ENCODE peak calls at places on chromosomes 11 and 22, in seven cellular contexts. Z, Q, I, X, S, D and K are unnamed samples.

GRCh38 chr11:75077316-75077715 is 19.4 kb downstream of the OR2AT4 start:
- DNase-seq in Q (no peak), X (no peak), I (peak), S (no peak), Z (no peak), D (no peak), K (no peak)

GRCh38 chr11:96235725-96236124 is 107.3 kb downstream of the MAML2 start:
- DNase-seq in D (no peak), Q (no peak), S (no peak), I (no peak), X (no peak), Z (no peak), K (peak)

GRCh38 chr11:70068950-70069349 is 9.2 kb upstream of the ANO1 start:
- DNase-seq in I (no peak), D (no peak), X (no peak), S (no peak), Z (no peak), Q (no peak), K (no peak)

GRCh38 chr11:79312591-79313267 is 128.1 kb downstream of the TENM4 start:
- DNase-seq in D (no peak), I (no peak), Q (no peak), Z (no peak), S (no peak), X (no peak), K (no peak)

GRCh38 chr11:33613404-33613803 is 87.2 kb downstream of the C11orf91 start:
- DNase-seq in Q (no peak), X (no peak), S (no peak), D (no peak), Z (no peak), I (no peak), K (no peak)

GRCh38 chr11:116336540-116336939 is 436.2 kb downstream of the BUD13 start:
- DNase-seq in Z (no peak), S (no peak), D (no peak), I (no peak), Q (no peak), X (no peak), K (no peak)

GRCh38 chr11:82906236-82906635 is 4.7 kb downstream of the DDIAS start:
- DNase-seq in I (peak), D (peak), X (peak), Q (no peak), Z (no peak), S (peak), K (peak)

GRCh38 chr11:62431171-62431895 is 12.5 kb downstream of the SCGB1A1 start:
- DNase-seq in S (no peak), Z (no peak), Q (no peak), X (peak), I (no peak), D (peak), K (no peak)

GRCh38 chr11:35911616-35912165 is 32.2 kb upstream of the LDLRAD3 start:
- DNase-seq in S (no peak), I (no peak), X (no peak), Q (no peak), Z (no peak), D (no peak), K (no peak)

GRCh38 chr11:11022126-11022730 is 164.4 kb upstream of the ZBED5 start:
- DNase-seq in Q (no peak), I (no peak), D (no peak), Z (no peak), S (no peak), X (no peak), K (peak)

GRCh38 chr11:83042966-83043711 is 28.6 kb downstream of the RAB30 start:
- DNase-seq in Q (no peak), D (peak), I (peak), Z (no peak), S (no peak), X (peak), K (no peak)

GRCh38 chr11:36354221-36355003 is 58.3 kb downstream of the PRR5L start:
- DNase-seq in X (peak), Q (peak), D (peak), Z (no peak), I (peak), S (no peak), K (no peak)

GRCh38 chr11:134120143-134120850 is 51.4 kb downstream of the JAM3 start:
- DNase-seq in Q (no peak), Z (no peak), I (peak), S (no peak), D (peak), X (peak), K (peak)

GRCh38 chr11:12411806-12412727 is 34.7 kb downstream of the PARVA start:
- DNase-seq in I (peak), X (peak), Q (no peak), D (peak), S (peak), Z (peak), K (peak)

GRCh38 chr11:131465746-131466145 is 95.3 kb downstream of the NTM start:
- DNase-seq in S (peak), Z (no peak), Q (no peak), X (no peak), I (no peak), D (no peak), K (no peak)

GRCh38 chr22:48827228-48827810 is 1000.4 kb downstream of the BRD1 start:
- DNase-seq in I (no peak), D (peak), X (peak), Q (no peak), Z (no peak), S (no peak), K (no peak)

GRCh38 chr11:72239296-72239848 is 4.6 kb downstream of the PHOX2A start:
- DNase-seq in Z (no peak), Q (no peak), D (peak), S (peak), I (no peak), X (peak), K (peak)

GRCh38 chr11:208177-208916 is 839 bp downstream of the RIC8A start:
- DNase-seq in Z (peak), S (peak), I (peak), D (peak), X (peak), Q (no peak), K (peak)

GRCh38 chr22:34804588-34804987 is 261.4 kb upstream of the ISX start:
- DNase-seq in Q (no peak), I (no peak), D (no peak), X (no peak), Z (no peak), S (peak), K (peak)

GRCh38 chr11:43992834-43993637 is 50.6 kb downstream of the C11orf96 start:
- DNase-seq in X (no peak), S (no peak), Z (peak), I (no peak), D (peak), Q (no peak), K (no peak)

GRCh38 chr11:34167961-34168360 is 62.5 kb downstream of the NAT10 start:
- DNase-seq in Q (no peak), I (no peak), D (no peak), S (no peak), X (no peak), Z (no peak), K (no peak)

GRCh38 chr11:66579017-66579606 is 10.7 kb upstream of the CTSF start:
- DNase-seq in S (peak), Z (peak), Q (no peak), X (peak), D (peak), I (peak), K (peak)

GRCh38 chr22:22391543-22391942 is 117.0 kb downstream of the ZNF280B start:
- DNase-seq in I (no peak), X (no peak), D (no peak), Q (no peak), S (no peak), Z (no peak), K (no peak)
- TF ChIP-seq EZH2 in I (no peak), X (no peak), D (no peak), Q (no peak), S (no peak), Z (no peak), K (no peak)

GRCh38 chr11:123653997-123654565 is 343 bp downstream of the SCN3B start:
- DNase-seq in D (peak), S (peak), X (peak), Z (no peak), I (peak), Q (no peak), K (peak)
- TF ChIP-seq EZH2 in D (no peak), S (peak), X (no peak), Z (no peak), I (no peak), Q (no peak), K (no peak)

DNA sequence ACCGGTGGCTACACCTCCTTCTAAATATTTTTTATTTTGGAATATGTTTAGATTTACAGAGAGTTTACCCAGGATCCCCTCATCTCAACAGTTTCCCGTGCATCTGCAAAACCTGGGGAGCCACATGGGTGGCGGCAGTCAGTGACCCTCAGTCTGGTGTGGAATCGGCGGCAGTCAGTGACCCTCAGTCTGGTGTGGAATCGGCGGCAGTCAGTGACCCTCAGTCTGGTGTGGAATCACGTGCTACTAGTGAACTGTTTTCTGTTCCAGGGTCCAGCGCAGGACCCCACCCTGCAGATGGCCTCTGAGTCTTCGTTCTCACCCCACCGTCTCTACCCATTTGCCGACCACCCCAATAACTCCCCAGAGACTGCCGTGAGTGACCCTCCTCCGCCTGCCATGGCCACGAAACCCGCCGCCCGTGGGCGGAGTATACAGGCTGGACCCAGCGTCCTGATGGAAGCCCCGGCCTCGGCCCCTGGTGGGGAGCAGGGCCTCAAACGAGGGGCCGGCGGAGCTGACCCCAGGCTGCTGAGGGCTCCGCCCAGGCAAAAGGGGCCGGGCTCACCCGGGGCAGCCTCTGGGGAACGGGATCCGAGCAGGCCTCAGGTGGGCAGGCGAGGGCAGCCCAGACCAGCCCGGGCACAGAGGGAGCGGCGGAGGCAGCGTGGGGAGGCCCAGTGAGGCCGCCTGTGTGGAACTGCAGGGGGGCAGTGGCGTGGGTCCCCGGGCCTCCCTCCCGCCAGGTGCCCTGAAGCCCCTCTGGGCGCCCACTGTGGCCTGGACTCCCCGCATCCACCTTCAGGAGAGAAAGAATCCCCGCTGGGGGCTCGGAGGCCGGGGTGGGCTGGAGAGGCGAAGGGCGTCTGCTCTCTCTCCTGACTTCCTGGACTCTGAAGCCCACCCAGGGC is 2.5 kb downstream of the IL17REL start:
- DNase-seq in X (no peak), Z (no peak), S (no peak), I (no peak), Q (no peak), D (no peak), K (peak)
- TF ChIP-seq EZH2 in X (peak), Z (no peak), S (no peak), I (no peak), Q (no peak), D (no peak), K (no peak)

DNA sequence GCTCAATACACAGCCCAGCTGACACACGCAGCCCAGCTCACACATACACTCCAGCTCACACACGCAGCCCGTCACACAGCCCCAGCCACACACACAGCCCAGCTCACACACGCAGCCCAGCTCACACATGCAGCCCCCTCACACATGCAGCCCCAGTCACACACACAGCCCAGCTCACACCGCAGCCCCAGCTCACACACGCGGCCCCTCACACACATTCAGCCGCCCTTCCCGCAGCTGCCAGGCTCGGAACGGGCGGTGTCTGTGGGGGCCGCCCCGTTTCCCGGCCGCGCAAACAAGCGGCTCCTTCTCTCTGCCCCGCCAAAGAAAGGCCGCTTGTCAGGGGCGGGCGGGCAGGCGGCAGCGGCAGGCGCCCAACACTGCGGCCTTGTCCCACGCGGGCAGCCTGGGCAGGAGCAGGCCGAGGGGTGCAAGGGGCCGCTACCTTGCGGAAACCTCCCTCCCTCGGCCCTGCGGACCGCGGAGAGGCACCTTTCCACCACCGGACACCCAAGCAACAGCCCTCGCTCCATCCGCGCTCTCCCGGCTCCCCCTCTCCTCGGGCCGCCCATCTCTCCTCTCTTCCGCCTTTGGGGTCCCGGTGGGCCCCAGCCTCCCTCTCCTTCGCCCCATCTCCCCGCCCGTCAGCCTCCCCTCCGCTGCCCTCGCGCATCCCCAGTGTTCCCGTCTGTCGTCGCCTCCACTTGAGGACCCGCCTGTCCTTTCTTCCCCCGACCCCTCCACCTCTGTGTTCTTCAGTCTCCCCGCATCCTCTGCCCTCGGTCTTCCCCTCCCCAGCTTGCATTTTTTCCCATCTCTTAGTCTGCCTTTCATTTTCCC is 2.2 kb downstream of the PHLDB1 start:
- DNase-seq in Q (no peak), Z (no peak), X (peak), D (peak), I (no peak), S (peak), K (no peak)
- TF ChIP-seq EZH2 in Q (no peak), Z (no peak), X (no peak), D (no peak), I (no peak), S (peak), K (peak)

DNA sequence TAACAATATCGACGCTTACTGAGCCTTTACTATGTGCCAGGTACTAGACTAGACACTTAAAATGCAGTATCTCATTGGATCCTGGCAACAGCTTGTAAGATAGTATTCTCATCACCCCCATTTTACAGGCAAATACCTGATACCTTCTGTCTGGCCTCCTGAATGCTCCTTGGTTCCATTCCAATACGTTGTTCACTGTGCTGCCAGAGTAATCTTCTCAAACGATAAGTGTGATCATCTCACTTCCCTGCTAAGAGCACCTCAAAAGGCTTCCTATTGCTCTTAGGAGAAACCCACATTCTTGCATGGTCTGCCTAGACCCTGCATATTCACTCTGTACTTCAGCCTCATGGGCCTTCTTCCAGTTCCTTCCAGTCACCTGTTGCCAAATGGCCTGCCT is 1.3 kb upstream of the NRIP3 start:
- DNase-seq in Q (no peak), X (no peak), Z (no peak), S (no peak), I (no peak), D (no peak), K (no peak)
- TF ChIP-seq EZH2 in Q (no peak), X (no peak), Z (no peak), S (no peak), I (no peak), D (no peak), K (no peak)

DNA sequence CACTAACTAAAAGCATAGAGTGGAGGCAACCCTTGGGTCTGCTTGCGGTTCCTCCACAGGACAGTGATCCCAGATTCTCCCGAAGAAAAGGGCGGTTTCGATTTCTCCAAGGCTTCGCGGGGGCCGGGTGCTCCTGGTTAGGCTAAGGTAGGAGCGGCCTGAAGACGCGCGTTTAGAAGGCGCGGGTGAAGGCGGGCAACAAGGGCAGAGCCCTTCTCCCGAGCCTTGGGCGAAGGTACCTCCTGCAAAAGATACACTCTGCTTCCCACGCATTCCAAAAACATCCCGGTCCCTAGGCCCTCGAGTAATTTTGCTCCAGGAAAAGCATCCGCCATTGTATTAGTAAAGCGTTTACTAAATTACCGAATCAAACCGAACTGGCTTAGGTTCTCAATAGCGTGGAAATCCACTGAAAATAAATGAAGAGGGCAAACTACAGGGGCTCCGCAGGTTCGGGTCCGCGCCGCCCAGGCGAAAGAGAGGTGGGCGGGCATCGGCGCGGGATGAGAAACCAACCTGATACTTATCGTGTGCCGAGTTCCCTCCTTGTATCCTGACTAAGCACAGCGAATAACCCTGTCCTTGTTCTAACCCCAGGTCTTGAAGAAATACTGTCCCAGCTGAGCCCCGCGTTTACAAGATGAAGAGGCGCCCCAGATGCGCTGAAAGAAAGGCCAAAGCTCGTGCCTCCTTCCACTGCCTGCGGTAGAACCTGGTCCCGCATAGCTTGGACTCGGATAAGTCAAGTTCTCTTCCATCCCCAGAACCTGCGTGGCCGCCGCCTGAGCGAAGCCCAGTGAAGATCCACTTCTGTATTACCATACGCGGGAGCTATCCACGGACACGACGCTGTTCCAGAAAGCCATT is 1.9 kb downstream of the WT1 start:
- DNase-seq in X (no peak), D (no peak), Z (no peak), Q (no peak), S (peak), I (no peak), K (no peak)
- TF ChIP-seq EZH2 in X (peak), D (peak), Z (no peak), Q (no peak), S (peak), I (peak), K (peak)

GRCh38 chr11:114059984-114060401 is 482 bp downstream of the ZBTB16 start:
- DNase-seq in D (no peak), X (no peak), S (peak), I (peak), Q (no peak), Z (no peak), K (no peak)
- TF ChIP-seq EZH2 in D (peak), X (peak), S (no peak), I (no peak), Q (no peak), Z (no peak), K (no peak)